ENCODE peak calls at places on chromosome 11, in four cellular contexts. M is H1, W is astrocyte, D is BE2C. O is an unnamed sample.
A peak's percentile ranks its signal among the peaks of the same experiment; 100 is the strongest.

GRCh38 chr11:19711911-19712280 is 741 bp upstream of the NAV2 start:
- DNase-seq in M (no peak), W (no peak), D (no peak), O (peak; percentile 5)

GRCh38 chr11:73308963-73309960 is 1.2 kb downstream of the ARHGEF17 start:
- DNase-seq in M (peak; percentile 88), W (peak; percentile 95), D (peak; percentile 52), O (peak; percentile 52)

GRCh38 chr11:9001736-9002135 is 2.1 kb downstream of the NRIP3 start:
- DNase-seq in M (no peak), W (peak; percentile 84), D (no peak), O (no peak)

GRCh38 chr11:29017941-29018340 is 909.8 kb downstream of the METTL15 start:
- DNase-seq in M (no peak), W (no peak), D (no peak), O (no peak)

GRCh38 chr11:17230867-17231851 is 23.4 kb upstream of the PIK3C2A start:
- DNase-seq in M (no peak), W (no peak), D (no peak), O (no peak)

GRCh38 chr11:77522215-77522614 is 48.3 kb upstream of the PAK1 start:
- DNase-seq in M (no peak), W (peak; percentile 94), D (no peak), O (no peak)

GRCh38 chr11:17734418-17734911 is at the start of gene KCNC1:
- DNase-seq in M (peak; percentile 72), W (peak; percentile 28), D (peak; percentile 73), O (no peak)

GRCh38 chr11:45931739-45932138 is 9.3 kb downstream of the LARGE2 start:
- DNase-seq in M (no peak), W (no peak), D (no peak), O (no peak)

GRCh38 chr11:78504708-78505107 is 70.0 kb downstream of the NARS2 start:
- DNase-seq in M (no peak), W (no peak), D (no peak), O (no peak)

GRCh38 chr11:27293500-27294417 is 69.3 kb downstream of the CCDC34 start:
- DNase-seq in M (no peak), W (peak; percentile 87), D (no peak), O (peak; percentile 43)

GRCh38 chr11:27241316-27242122 is 121.5 kb downstream of the CCDC34 start:
- DNase-seq in M (no peak), W (peak; percentile 97), D (no peak), O (no peak)

GRCh38 chr11:1565904-1566247 is 6.2 kb downstream of the DUSP8 start:
- DNase-seq in M (no peak), W (no peak), D (no peak), O (no peak)

GRCh38 chr11:111731839-111732238 is 34.4 kb downstream of the PPP2R1B start:
- DNase-seq in M (peak; percentile 42), W (no peak), D (no peak), O (no peak)

GRCh38 chr11:17876827-17877226 is 136.0 kb downstream of the SERGEF start:
- DNase-seq in M (no peak), W (no peak), D (no peak), O (no peak)

GRCh38 chr11:97143463-97143862 is 753.6 kb downstream of the JRKL start:
- DNase-seq in M (no peak), W (no peak), D (no peak), O (no peak)

GRCh38 chr11:47413908-47414684 is 5.7 kb downstream of the SLC39A13 start:
- DNase-seq in M (no peak), W (peak; percentile 75), D (no peak), O (no peak)

GRCh38 chr11:123158609-123159008 is 36.4 kb downstream of the CLMP start:
- DNase-seq in M (no peak), W (no peak), D (no peak), O (no peak)

GRCh38 chr11:22930816-22931594 is 70.7 kb upstream of the CCDC179 start:
- DNase-seq in M (no peak), W (no peak), D (no peak), O (no peak)

GRCh38 chr11:10441652-10442503 is 13.2 kb upstream of the AMPD3 start:
- DNase-seq in M (no peak), W (peak; percentile 47), D (no peak), O (no peak)

GRCh38 chr11:75583710-75584658 is 21.9 kb downstream of the SERPINH1 start:
- DNase-seq in M (peak; percentile 75), W (peak; percentile 76), D (peak; percentile 53), O (no peak)

GRCh38 chr11:33892906-33893594 is 1.2 kb upstream of the LMO2 start:
- DNase-seq in M (no peak), W (no peak), D (no peak), O (no peak)

GRCh38 chr11:44286268-44286880 is 23.6 kb downstream of the ALX4 start:
- DNase-seq in M (peak; percentile 89), W (peak; percentile 31), D (peak; percentile 45), O (peak; percentile 51)

GRCh38 chr11:103228807-103229206 is 119.6 kb downstream of the DYNC2H1 start:
- DNase-seq in M (no peak), W (no peak), D (peak; percentile 61), O (no peak)

GRCh38 chr11:26198697-26199096 is 133.2 kb upstream of the ANO3 start:
- DNase-seq in M (no peak), W (no peak), D (no peak), O (no peak)

GRCh38 chr11:120536797-120537169 is 25.2 kb downstream of the GRIK4 start:
- DNase-seq in M (no peak), W (no peak), D (no peak), O (peak; percentile 52)

GRCh38 chr11:120536091-120536796 is 24.7 kb downstream of the GRIK4 start:
- DNase-seq in M (no peak), W (no peak), D (no peak), O (no peak)

GRCh38 chr11:120538707-120539106 is 27.2 kb downstream of the GRIK4 start:
- DNase-seq in M (no peak), W (no peak), D (no peak), O (no peak)

GRCh38 chr11:120539681-120540369 is 28.3 kb downstream of the GRIK4 start:
- DNase-seq in M (no peak), W (peak; percentile 77), D (peak; percentile 64), O (peak; percentile 28)

GRCh38 chr11:120537996-120538395 is 26.4 kb downstream of the GRIK4 start:
- DNase-seq in M (no peak), W (no peak), D (no peak), O (no peak)
- H3K36me3 ChIP-seq in M (no peaks in the 10 kb centered on the region), W (no peaks in the 10 kb centered on the region), D (no peaks in the 10 kb centered on the region), O (no peaks in the 10 kb centered on the region)

DNA sequence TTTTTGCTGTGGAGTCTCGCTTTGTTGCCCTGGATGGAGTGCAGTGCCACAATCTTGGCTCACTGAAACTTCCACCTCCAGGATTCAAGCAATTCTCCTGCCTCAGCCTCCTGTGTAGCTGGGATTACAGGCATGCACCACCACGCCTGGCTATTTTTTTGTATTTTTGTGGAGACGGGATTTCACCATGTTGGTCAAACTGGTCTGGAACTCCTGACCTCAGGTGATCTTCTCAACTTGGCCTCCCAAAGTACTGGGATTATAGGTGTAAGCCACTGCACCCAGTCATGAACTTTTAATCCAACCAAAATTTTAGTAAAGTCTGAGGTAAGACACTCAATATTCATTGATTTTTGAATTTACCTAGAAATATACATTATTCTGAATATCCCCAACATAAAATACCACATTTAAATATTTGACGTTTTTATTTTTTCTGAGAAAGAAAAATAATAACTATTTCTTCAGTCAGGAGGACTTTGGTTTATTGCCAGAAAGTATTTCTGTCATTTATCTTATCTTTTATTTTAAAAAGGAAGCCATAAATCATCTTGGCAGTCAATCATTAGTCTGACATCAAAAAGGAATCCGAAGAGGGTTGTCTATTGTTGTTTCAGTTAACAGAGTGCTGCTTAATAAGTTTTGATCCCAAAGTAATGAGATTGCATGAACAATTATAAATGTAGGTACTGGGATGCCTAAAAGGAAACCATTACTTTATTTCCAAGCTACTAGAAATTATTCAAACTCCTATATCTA is 102.2 kb upstream of the GRIA4 start:
- DNase-seq in M (no peak), W (no peak), D (no peak), O (no peak)
- H3K36me3 ChIP-seq in M (no peaks in the 10 kb centered on the region), W (no peaks in the 10 kb centered on the region), D (no peaks in the 10 kb centered on the region), O (no peaks in the 10 kb centered on the region)

GRCh38 chr11:66469441-66469840 is 2.7 kb downstream of the PELI3 start:
- DNase-seq in M (peak; percentile 39), W (no peak), D (no peak), O (no peak)

GRCh38 chr11:66473167-66473566 is 6.5 kb downstream of the PELI3 start:
- DNase-seq in M (peak; percentile 37), W (no peak), D (no peak), O (no peak)

GRCh38 chr11:66470015-66470414 is 3.3 kb downstream of the PELI3 start:
- DNase-seq in M (peak; percentile 42), W (no peak), D (no peak), O (no peak)

GRCh38 chr11:66472054-66472453 is 5.3 kb downstream of the PELI3 start:
- DNase-seq in M (no peak), W (no peak), D (no peak), O (no peak)

GRCh38 chr11:66471142-66471541 is 4.4 kb downstream of the PELI3 start:
- DNase-seq in M (peak; percentile 29), W (no peak), D (no peak), O (no peak)
- H3K36me3 ChIP-seq in M (no peaks in the 10 kb centered on the region), W (no peaks in the 10 kb centered on the region), D (no peaks in the 10 kb centered on the region), O (no peaks in the 10 kb centered on the region)

DNA sequence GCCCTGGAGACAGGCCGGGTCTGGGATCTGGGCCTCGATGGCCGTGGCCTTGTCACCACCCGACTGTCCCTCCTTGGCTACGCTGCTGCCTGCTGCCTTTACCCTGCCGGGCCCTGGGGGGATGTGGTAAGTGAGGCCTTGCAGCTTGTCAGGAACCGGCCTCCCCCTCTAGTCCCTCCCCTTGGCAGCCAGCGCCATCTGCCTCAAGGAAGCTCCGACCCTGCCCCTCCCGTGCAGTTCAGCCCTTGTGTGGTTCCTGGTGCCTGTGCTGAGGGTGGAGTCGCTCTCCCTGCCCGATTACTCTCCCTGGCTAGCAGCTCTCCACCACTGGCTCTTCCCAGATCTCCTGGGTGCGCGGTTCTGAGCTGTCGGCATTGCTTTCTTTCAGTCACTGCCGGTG is 33.7 kb downstream of the CTTN start:
- DNase-seq in M (no peak), W (no peak), D (no peak), O (peak; percentile 47)
- H3K36me3 ChIP-seq in M (peaks cover 91% of the 10 kb centered on the region), W (peaks cover 62% of the 10 kb centered on the region), D (peaks cover 81% of the 10 kb centered on the region), O (peaks cover 19% of the 10 kb centered on the region)

DNA sequence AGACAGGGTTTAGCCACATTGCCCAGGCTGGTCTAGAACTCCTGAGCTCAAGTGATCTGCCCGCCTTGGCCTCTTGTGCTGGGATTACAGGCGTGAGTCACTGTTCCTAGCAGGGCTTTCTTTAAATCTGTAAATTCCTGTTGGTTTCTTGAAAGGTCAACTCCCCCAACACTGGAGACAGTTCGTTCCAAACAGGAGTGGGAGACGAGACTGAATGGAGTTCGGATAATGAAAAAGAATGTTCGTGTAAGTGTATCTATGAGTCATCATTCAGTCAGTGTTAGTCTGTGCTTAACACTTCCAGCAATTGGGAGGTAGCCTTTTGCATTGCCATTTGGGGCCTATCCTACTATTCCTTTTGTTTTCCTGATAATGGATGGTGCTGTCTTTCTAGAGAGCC is 10.0 kb upstream of the BACE1-AS start:
- DNase-seq in M (no peak), W (peak; percentile 99), D (no peak), O (no peak)
- H3K36me3 ChIP-seq in M (peaks cover 49% of the 10 kb centered on the region), W (peaks cover 12% of the 10 kb centered on the region), D (peaks cover 36% of the 10 kb centered on the region), O (peaks cover 5% of the 10 kb centered on the region)

DNA sequence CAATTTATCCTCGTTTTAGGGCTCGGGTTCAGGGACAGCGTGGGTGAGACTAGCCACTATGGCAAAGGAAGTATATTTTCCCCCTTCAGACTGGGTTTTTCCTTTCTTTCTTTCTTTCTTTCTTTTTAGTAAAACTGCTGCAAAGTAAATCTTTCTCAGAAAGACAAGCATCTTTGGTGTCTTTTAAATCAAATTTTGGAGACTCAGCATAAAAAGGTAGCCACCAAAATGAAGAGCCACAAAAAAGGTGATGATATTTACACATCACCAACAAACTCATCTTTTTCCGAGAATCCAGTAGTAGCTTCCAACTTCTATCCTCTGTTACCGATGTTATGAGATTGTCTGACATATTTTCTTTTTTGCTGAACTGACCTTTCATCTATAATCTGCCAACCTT is 88.6 kb downstream of the MPPED2 start:
- DNase-seq in M (no peak), W (no peak), D (no peak), O (no peak)
- H3K36me3 ChIP-seq in M (no peaks in the 10 kb centered on the region), W (no peaks in the 10 kb centered on the region), D (no peaks in the 10 kb centered on the region), O (no peaks in the 10 kb centered on the region)